ENCODE peak calls at places on chromosomes 13 and 19, in seven cellular contexts. D is prostate gland, K is heart left ventricle, J is H1, E is adrenal gland, I is ovary, W is body of pancreas. X is an unnamed sample.
A peak's percentile ranks its signal among the peaks of the same experiment; 100 is the strongest.

GRCh38 chr13:23788459-23788858 is 100.7 kb downstream of the MIPEP start:
- DNase-seq in D (peak; percentile 38), K (no peak), J (no peak), E (no peak), I (no peak), W (no peak), X (no peak)

GRCh38 chr13:33640832-33641231 is 177.1 kb upstream of the RFC3 start:
- DNase-seq in D (no peak), K (no peak), J (no peak), E (no peak), I (no peak), W (no peak), X (no peak)

GRCh38 chr13:28043224-28043623 is 54.7 kb upstream of the URAD start:
- DNase-seq in D (no peak), K (no peak), J (no peak), E (no peak), I (no peak), W (no peak), X (no peak)

GRCh38 chr13:63327584-63327983 is 1911.9 kb upstream of the PCDH20 start:
- DNase-seq in D (no peak), K (no peak), J (no peak), E (no peak), I (no peak), W (no peak), X (no peak)

GRCh38 chr19:48858984-48859710 is 9.3 kb downstream of the PLEKHA4 start:
- DNase-seq in D (no peak), K (peak; percentile 78), J (no peak), E (no peak), I (no peak), W (peak; percentile 69), X (no peak)

GRCh38 chr13:23969672-23970071 is 72.4 kb upstream of the C1QTNF9B start:
- DNase-seq in D (peak; percentile 25), K (no peak), J (no peak), E (no peak), I (no peak), W (no peak), X (no peak)

GRCh38 chr13:75226092-75226491 is 255.9 kb downstream of the TBC1D4 start:
- DNase-seq in D (no peak), K (no peak), J (peak; percentile 9), E (no peak), I (no peak), W (no peak), X (no peak)

GRCh38 chr19:39679056-39679790 is 23.5 kb downstream of the LGALS16 start:
- DNase-seq in D (no peak), K (no peak), J (no peak), E (no peak), I (no peak), W (no peak), X (no peak)

GRCh38 chr13:95188128-95188527 is 113.1 kb downstream of the ABCC4 start:
- DNase-seq in D (no peak), K (no peak), J (no peak), E (no peak), I (no peak), W (no peak), X (no peak)

GRCh38 chr13:48258002-48258401 is 25.0 kb downstream of the ITM2B start:
- DNase-seq in D (no peak), K (no peak), J (no peak), E (no peak), I (no peak), W (no peak), X (no peak)

GRCh38 chr19:39093761-39094160 is 9.6 kb downstream of the ACP7 start:
- DNase-seq in D (no peak), K (no peak), J (no peak), E (no peak), I (no peak), W (no peak), X (no peak)

GRCh38 chr13:34044660-34045080 is 226.7 kb downstream of the RFC3 start:
- DNase-seq in D (peak; percentile 34), K (no peak), J (no peak), E (peak; percentile 14), I (no peak), W (no peak), X (no peak)

GRCh38 chr13:24605923-24606372 is 74.3 kb upstream of the ATP12A start:
- DNase-seq in D (no peak), K (no peak), J (no peak), E (no peak), I (no peak), W (no peak), X (no peak)

GRCh38 chr19:33227242-33227650 is 1.6 kb upstream of the SLC7A10 start:
- DNase-seq in D (no peak), K (peak; percentile 33), J (no peak), E (no peak), I (no peak), W (no peak), X (no peak)

GRCh38 chr13:39419068-39419467 is 183.9 kb downstream of the LHFPL6 start:
- DNase-seq in D (no peak), K (no peak), J (no peak), E (no peak), I (no peak), W (no peak), X (no peak)

DNA sequence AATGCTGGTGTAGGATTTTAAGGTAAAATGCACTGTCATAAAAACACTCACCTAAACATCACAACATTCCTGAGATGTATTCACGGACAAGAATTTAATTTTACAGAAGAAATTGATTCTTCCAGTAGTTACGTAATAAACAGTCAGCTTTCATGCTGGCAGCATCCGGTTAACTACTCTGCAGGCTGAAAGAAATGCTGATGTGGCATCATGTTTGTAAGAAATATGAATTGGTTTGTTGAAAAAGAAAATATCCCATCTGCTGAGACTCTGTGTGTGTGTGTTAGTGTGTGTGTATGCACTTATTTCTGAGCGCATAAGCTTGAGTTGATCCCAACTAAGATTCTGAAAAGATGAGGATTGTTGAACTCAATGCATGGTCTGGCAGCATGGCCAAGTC is 74.4 kb upstream of the FAM216B start:
- DNase-seq in D (no peak), K (no peak), J (no peak), E (no peak), I (no peak), W (no peak), X (no peak)
- TF ChIP-seq POLR2A in D (no peak), K (no peak), J (no peak), E (no peak), I (no peak), W (no peak), X (no peak)

GRCh38 chr19:6460099-6460884 is 700 bp upstream of the SLC25A23 start:
- DNase-seq in D (peak; percentile 97), K (peak; percentile 98), J (peak; percentile 86), E (peak; percentile 97), I (peak; percentile 95), W (peak; percentile 96), X (peak; percentile 97)
- TF ChIP-seq POLR2A in D (peak; percentile 38), K (peak; percentile 31), J (no peak), E (no peak), I (no peak), W (peak; percentile 88), X (no peak)

DNA sequence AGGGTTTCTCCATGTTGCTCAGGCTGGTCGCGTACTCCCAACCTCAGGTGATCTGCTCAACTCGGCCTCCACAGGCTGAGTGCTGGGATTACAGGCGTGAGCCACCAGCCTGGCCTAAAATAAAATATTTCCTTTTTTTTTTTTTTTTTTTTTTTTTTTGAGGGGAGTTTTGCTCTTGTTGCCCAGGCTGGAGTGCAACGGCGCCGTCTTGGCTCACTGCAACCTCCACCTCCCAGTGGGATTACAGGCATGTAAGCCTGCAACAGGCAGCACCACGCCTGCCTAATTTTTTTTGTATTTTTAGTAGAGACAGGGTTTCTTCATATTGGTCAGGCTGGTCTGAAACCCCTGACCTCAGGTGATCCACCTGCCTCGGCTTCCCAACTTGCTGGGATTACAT is 4.9 kb downstream of the ZNF506 start:
- DNase-seq in D (no peak), K (peak; percentile 64), J (no peak), E (no peak), I (no peak), W (no peak), X (no peak)
- TF ChIP-seq POLR2A in D (no peak), K (no peak), J (no peak), E (no peak), I (no peak), W (no peak), X (no peak)

GRCh38 chr19:51417107-51417806 is at the start of gene SIGLEC10:
- DNase-seq in D (no peak), K (peak; percentile 80), J (no peak), E (peak; percentile 20), I (no peak), W (no peak), X (peak; percentile 37)
- TF ChIP-seq POLR2A in D (no peak), K (no peak), J (no peak), E (no peak), I (no peak), W (peak; percentile 9), X (no peak)

GRCh38 chr13:41061075-41061913 is at the start of gene WBP4:
- DNase-seq in D (peak; percentile 94), K (peak; percentile 96), J (peak; percentile 90), E (peak; percentile 96), I (peak; percentile 96), W (peak; percentile 94), X (peak; percentile 93)
- TF ChIP-seq POLR2A in D (peak; percentile 48), K (peak; percentile 58), J (peak; percentile 95), E (no peak), I (peak; percentile 72), W (peak; percentile 98), X (no peak)

X was measured in stomach.